ENCODE peak calls at places on chromosomes 4 and X, in ten cellular contexts. R, T, J, V, D, S, K, B, F and H are unnamed samples.

GRCh38 chrX:10513974-10514373 is 106.4 kb downstream of the MID1 start:
- DNase-seq in R (no peak), T (no peak), J (no peak), V (no peak), D (no peak), S (no peak), K (no peak), B (no peak), F (no peak), H (no peak)

GRCh38 chr4:170008376-170008775 is 17.8 kb downstream of the MFAP3L start:
- DNase-seq in R (no peak), T (no peak), J (no peak), V (no peak), D (no peak), S (no peak), K (no peak), B (no peak), F (no peak), H (no peak)

GRCh38 chr4:172843273-172843672 is 325.3 kb upstream of the GALNT7 start:
- DNase-seq in R (no peak), T (no peak), J (no peak), V (no peak), D (no peak), S (no peak), K (no peak), B (no peak), F (no peak), H (no peak)

GRCh38 chrX:111131572-111131971 is 35.6 kb downstream of the PAK3 start:
- DNase-seq in R (no peak), T (no peak), J (no peak), V (no peak), D (no peak), S (no peak), K (no peak), B (no peak), F (no peak), H (no peak)

GRCh38 chrX:17559728-17560379 is 177.4 kb upstream of the SCML1 start:
- DNase-seq in R (no peak), T (peak; percentile 62), J (peak; percentile 63), V (no peak), D (no peak), S (peak; percentile 38), K (no peak), B (no peak), F (no peak), H (no peak)

GRCh38 chr4:137203601-137204000 is 328.7 kb downstream of the PCDH18 start:
- DNase-seq in R (no peak), T (no peak), J (no peak), V (no peak), D (no peak), S (no peak), K (no peak), B (no peak), F (no peak), H (no peak)

GRCh38 chr4:6926681-6927478 is 17.3 kb downstream of the TBC1D14 start:
- DNase-seq in R (peak; percentile 87), T (no peak), J (peak; percentile 94), V (no peak), D (no peak), S (no peak), K (no peak), B (no peak), F (peak; percentile 87), H (no peak)

GRCh38 chrX:2723316-2723879 is 28.4 kb upstream of the XG start:
- DNase-seq in R (no peak), T (no peak), J (no peak), V (peak; percentile 66), D (peak; percentile 53), S (no peak), K (no peak), B (no peak), F (no peak), H (no peak)

GRCh38 chr4:38664704-38665401 is 854 bp downstream of the KLF3 start:
- DNase-seq in R (peak; percentile 72), T (peak; percentile 71), J (peak; percentile 62), V (peak; percentile 88), D (peak; percentile 66), S (peak; percentile 60), K (no peak), B (no peak), F (peak; percentile 85), H (no peak)

GRCh38 chr4:61661960-61662359 is 461.8 kb downstream of the ADGRL3 start:
- DNase-seq in R (no peak), T (no peak), J (no peak), V (no peak), D (no peak), S (no peak), K (no peak), B (no peak), F (no peak), H (no peak)

GRCh38 chrX:25597561-25597960 is 540.6 kb upstream of the MAGEB18 start:
- DNase-seq in R (no peak), T (no peak), J (no peak), V (no peak), D (no peak), S (no peak), K (no peak), B (no peak), F (no peak), H (no peak)

GRCh38 chrX:134836497-134836968 is 154.3 kb upstream of the SMIM10 start:
- DNase-seq in R (no peak), T (no peak), J (no peak), V (no peak), D (no peak), S (no peak), K (no peak), B (no peak), F (no peak), H (no peak)

GRCh38 chrX:68650491-68650890 is 3.0 kb downstream of the STARD8 start:
- DNase-seq in R (no peak), T (no peak), J (no peak), V (no peak), D (no peak), S (no peak), K (no peak), B (no peak), F (no peak), H (no peak)

GRCh38 chrX:137566746-137567473 is 983 bp downstream of the ZIC3 start:
- DNase-seq in R (no peak), T (peak; percentile 52), J (no peak), V (no peak), D (no peak), S (no peak), K (no peak), B (no peak), F (no peak), H (no peak)

GRCh38 chr4:41510179-41510578 is 27.8 kb upstream of the LIMCH1 start:
- DNase-seq in R (no peak), T (no peak), J (no peak), V (no peak), D (no peak), S (no peak), K (no peak), B (no peak), F (no peak), H (no peak)

GRCh38 chrX:97609938-97610337 is 726.2 kb downstream of the RPA4 start:
- DNase-seq in R (no peak), T (peak; percentile 48), J (no peak), V (no peak), D (no peak), S (no peak), K (no peak), B (no peak), F (no peak), H (no peak)

GRCh38 chrX:154727418-154728323 is 23.2 kb downstream of the GAB3 start:
- DNase-seq in R (peak; percentile 47), T (no peak), J (peak; percentile 41), V (peak; percentile 88), D (peak; percentile 78), S (no peak), K (no peak), B (peak; percentile 38), F (no peak), H (no peak)

GRCh38 chrX:75784689-75785491 is at the start of gene MAGEE2:
- DNase-seq in R (no peak), T (no peak), J (no peak), V (no peak), D (no peak), S (peak; percentile 24), K (no peak), B (no peak), F (no peak), H (no peak)
- H3K4me3 ChIP-seq in R (peak within 1 kb of the TSS; percentile 3), T (no peak within 1 kb of the TSS), J (peak within 1 kb of the TSS; percentile 19), V (peak within 1 kb of the TSS; percentile 35), D (no peak within 1 kb of the TSS), S (peak within 1 kb of the TSS; percentile 41), K (no peak within 1 kb of the TSS), B (no peak within 1 kb of the TSS), F (peak within 1 kb of the TSS; percentile 33), H (no peak within 1 kb of the TSS)

DNA sequence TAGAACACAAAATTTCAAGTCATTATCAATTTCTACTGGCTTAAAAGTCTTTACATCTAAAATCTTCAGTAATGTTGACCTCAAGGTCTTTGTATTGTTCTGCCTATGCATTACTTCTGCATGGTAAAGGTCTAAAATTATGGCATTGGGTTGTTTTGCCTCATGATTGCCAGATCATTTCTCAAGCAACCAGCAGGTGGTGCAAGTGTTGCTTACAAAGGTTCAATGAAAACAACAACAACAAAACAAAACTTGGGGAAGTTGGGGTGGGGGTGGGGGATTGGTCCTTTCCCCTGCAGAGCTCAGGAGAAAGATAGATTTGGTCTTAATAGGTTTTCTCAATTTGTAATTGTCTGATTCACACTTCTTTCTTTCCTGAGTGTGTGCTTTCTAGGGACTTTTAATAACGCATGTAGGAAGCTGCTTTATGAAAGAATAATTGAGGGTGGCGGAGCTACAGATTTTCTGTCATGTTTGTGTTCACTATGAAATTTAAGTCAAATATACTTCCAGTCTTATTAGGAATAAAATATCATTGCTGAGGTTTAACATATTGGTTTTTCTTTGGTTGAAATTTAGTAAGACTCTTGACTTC is 145.1 kb downstream of the COL4A5 start:
- DNase-seq in R (no peak), T (peak; percentile 2), J (no peak), V (no peak), D (no peak), S (peak; percentile 55), K (peak; percentile 1), B (no peak), F (no peak), H (peak; percentile 0)
- TF ChIP-seq CTCF in R (no peak), T (peak; percentile 23), J (peak; percentile 20), V (no peak), D (peak; percentile 18), S (peak; percentile 61), K (peak; percentile 61), B (peak; percentile 32), F (peak; percentile 4), H (peak; percentile 60)

DNA sequence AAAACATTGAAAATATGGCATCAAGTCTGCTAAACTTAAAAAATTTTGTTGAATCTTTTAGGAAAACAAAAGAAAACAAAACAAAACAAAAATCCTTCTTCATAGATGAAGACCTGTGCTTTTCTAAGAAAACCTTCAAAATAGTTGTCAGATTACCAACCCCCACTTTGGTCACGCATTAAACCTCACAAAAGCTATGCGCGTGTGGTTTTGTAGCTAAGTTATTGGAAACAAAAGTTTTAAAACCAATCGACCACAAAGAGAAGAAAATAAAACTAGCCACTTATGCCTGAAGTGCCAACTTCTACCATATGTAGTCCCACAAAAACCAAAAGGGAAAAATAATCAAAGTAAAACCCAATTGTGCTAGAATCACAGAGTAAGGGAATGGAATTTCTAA is 329.9 kb upstream of the DKK2 start:
- DNase-seq in R (no peak), T (no peak), J (no peak), V (no peak), D (no peak), S (no peak), K (no peak), B (no peak), F (no peak), H (no peak)
- H3K36me3 ChIP-seq in R (no peaks in the 10 kb centered on the region), T (no peaks in the 10 kb centered on the region), J (no peaks in the 10 kb centered on the region), V (no peaks in the 10 kb centered on the region), D (no peaks in the 10 kb centered on the region), S (no peaks in the 10 kb centered on the region), K (no peaks in the 10 kb centered on the region), B (no peaks in the 10 kb centered on the region), F (no peaks in the 10 kb centered on the region), H (no peaks in the 10 kb centered on the region)

GRCh38 chr4:23871420-23871819 is 18.4 kb downstream of the PPARGC1A start:
- DNase-seq in R (no peak), T (no peak), J (no peak), V (no peak), D (no peak), S (no peak), K (no peak), B (no peak), F (no peak), H (no peak)
- H3K4me3 ChIP-seq in R (no peak overlapping the region), T (no peak overlapping the region), J (no peak overlapping the region), V (no peak overlapping the region), D (no peak overlapping the region), S (no peak overlapping the region), K (no peak overlapping the region), B (no peak overlapping the region), F (no peak overlapping the region), H (no peak overlapping the region)